ENCODE peak calls at places on chromosomes 4 and X, in seven cellular contexts. One of them, this sample, is unnamed.

GRCh38 chrX:106716004-106716403 is 10.5 kb upstream of the RNF128 start:
- DNase-seq in stomach: no peak
- DNase-seq in kidney epithelial cell: no peak
- DNase-seq in cardiac muscle cell: peak; percentile 5
- DNase-seq in AG09309: no peak
- DNase-seq in lower leg skin: no peak
- DNase-seq in Peyer's patch: no peak
- DNase-seq in this sample: no peak

GRCh38 chr4:142331646-142332045 is 514.5 kb downstream of the INPP4B start:
- DNase-seq in stomach: no peak
- DNase-seq in kidney epithelial cell: no peak
- DNase-seq in cardiac muscle cell: peak; percentile 30
- DNase-seq in AG09309: peak; percentile 63
- DNase-seq in lower leg skin: no peak
- DNase-seq in Peyer's patch: no peak
- DNase-seq in this sample: peak; percentile 26

GRCh38 chr4:38387348-38387747 is 276.7 kb upstream of the KLF3 start:
- DNase-seq in stomach: peak; percentile 86
- DNase-seq in kidney epithelial cell: no peak
- DNase-seq in cardiac muscle cell: peak; percentile 97
- DNase-seq in AG09309: peak; percentile 59
- DNase-seq in lower leg skin: peak; percentile 72
- DNase-seq in Peyer's patch: no peak
- DNase-seq in this sample: peak; percentile 39

GRCh38 chr4:126539771-126540170 is 1093.0 kb upstream of the INTU start:
- DNase-seq in stomach: no peak
- DNase-seq in kidney epithelial cell: no peak
- DNase-seq in cardiac muscle cell: no peak
- DNase-seq in AG09309: no peak
- DNase-seq in lower leg skin: no peak
- DNase-seq in Peyer's patch: no peak
- DNase-seq in this sample: no peak

GRCh38 chrX:13428055-13428786 is 108.4 kb upstream of the ATXN3L start:
- DNase-seq in stomach: no peak
- DNase-seq in kidney epithelial cell: no peak
- DNase-seq in cardiac muscle cell: peak; percentile 67
- DNase-seq in AG09309: no peak
- DNase-seq in lower leg skin: no peak
- DNase-seq in Peyer's patch: no peak
- DNase-seq in this sample: peak; percentile 70

GRCh38 chr4:39712819-39713607 is 15.1 kb downstream of the UBE2K start:
- DNase-seq in stomach: no peak
- DNase-seq in kidney epithelial cell: no peak
- DNase-seq in cardiac muscle cell: peak; percentile 26
- DNase-seq in AG09309: no peak
- DNase-seq in lower leg skin: no peak
- DNase-seq in Peyer's patch: no peak
- DNase-seq in this sample: no peak

GRCh38 chr4:8198206-8198905 is 734 bp upstream of the SH3TC1 start:
- DNase-seq in stomach: peak; percentile 62
- DNase-seq in kidney epithelial cell: no peak
- DNase-seq in cardiac muscle cell: no peak
- DNase-seq in AG09309: no peak
- DNase-seq in lower leg skin: peak; percentile 70
- DNase-seq in Peyer's patch: peak; percentile 38
- DNase-seq in this sample: no peak

GRCh38 chr4:37601527-37601926 is 84.6 kb downstream of the RELL1 start:
- DNase-seq in stomach: peak; percentile 68
- DNase-seq in kidney epithelial cell: no peak
- DNase-seq in cardiac muscle cell: peak; percentile 99
- DNase-seq in AG09309: peak; percentile 82
- DNase-seq in lower leg skin: no peak
- DNase-seq in Peyer's patch: no peak
- DNase-seq in this sample: peak; percentile 46

GRCh38 chrX:150475466-150475865 is 93.0 kb upstream of the MTM1 start:
- DNase-seq in stomach: no peak
- DNase-seq in kidney epithelial cell: no peak
- DNase-seq in cardiac muscle cell: peak; percentile 33
- DNase-seq in AG09309: no peak
- DNase-seq in lower leg skin: no peak
- DNase-seq in Peyer's patch: no peak
- DNase-seq in this sample: no peak

GRCh38 chr4:98473046-98473445 is 185.4 kb downstream of the TSPAN5 start:
- DNase-seq in stomach: no peak
- DNase-seq in kidney epithelial cell: no peak
- DNase-seq in cardiac muscle cell: peak; percentile 27
- DNase-seq in AG09309: no peak
- DNase-seq in lower leg skin: no peak
- DNase-seq in Peyer's patch: no peak
- DNase-seq in this sample: no peak

DNA sequence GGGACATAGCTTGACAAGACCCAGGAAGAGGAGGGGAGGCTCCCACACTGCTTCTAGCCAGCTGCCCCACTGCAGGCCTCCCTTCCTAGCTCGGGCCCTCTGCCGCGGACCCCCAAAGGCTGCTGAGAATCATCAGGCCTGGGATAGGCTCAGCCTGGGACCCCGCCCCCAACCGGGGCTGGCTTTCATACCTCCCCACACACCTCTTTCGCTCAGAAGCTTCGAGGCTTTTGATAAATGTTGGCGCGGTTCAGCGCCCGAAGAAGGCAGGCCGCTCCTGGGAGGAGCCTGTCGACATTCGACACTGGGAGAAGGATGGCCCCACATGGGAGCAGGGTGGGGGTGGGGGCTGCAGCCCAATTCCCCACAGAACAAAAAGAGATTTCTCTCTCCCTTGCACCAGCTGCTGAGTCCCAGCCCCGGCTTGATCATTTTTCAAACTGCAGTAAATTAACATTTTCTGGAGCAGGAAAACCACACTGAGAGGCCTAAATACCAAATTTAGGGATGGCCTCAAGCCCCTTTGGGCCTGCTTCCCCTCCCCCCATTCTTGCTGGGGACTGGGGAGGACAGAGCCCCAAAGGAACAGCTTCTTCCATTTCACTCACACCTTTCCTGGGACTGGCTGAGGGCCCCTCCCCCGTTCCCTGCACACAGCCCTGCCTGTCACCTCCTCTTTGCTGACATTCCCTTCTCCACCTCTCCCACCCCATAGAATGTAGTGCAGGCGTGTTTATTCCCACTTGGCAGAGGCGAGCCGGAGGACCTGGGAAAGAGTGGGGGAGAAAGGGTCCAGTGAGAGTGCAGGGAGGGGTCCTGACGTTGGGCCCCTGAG is 112.9 kb upstream of the PJA1 start:
- DNase-seq in stomach: no peak
- DNase-seq in kidney epithelial cell: no peak
- DNase-seq in cardiac muscle cell: no peak
- DNase-seq in AG09309: no peak
- DNase-seq in lower leg skin: no peak
- DNase-seq in Peyer's patch: no peak
- DNase-seq in this sample: no peak
- TF ChIP-seq CTCF in stomach: no peak
- TF ChIP-seq CTCF in kidney epithelial cell: no peak
- TF ChIP-seq CTCF in cardiac muscle cell: no peak
- TF ChIP-seq CTCF in AG09309: no peak
- TF ChIP-seq CTCF in lower leg skin: no peak
- TF ChIP-seq CTCF in Peyer's patch: no peak
- TF ChIP-seq CTCF in this sample: no peak

GRCh38 chr4:24796632-24797031 is 1.3 kb downstream of the SOD3 start:
- DNase-seq in stomach: no peak
- DNase-seq in kidney epithelial cell: no peak
- DNase-seq in cardiac muscle cell: no peak
- DNase-seq in AG09309: no peak
- DNase-seq in lower leg skin: no peak
- DNase-seq in Peyer's patch: no peak
- DNase-seq in this sample: no peak
- H3K4me3 ChIP-seq in stomach: no peak overlapping the region
- H3K4me3 ChIP-seq in kidney epithelial cell: no peak overlapping the region
- H3K4me3 ChIP-seq in cardiac muscle cell: no peak overlapping the region
- H3K4me3 ChIP-seq in AG09309: no peak overlapping the region
- H3K4me3 ChIP-seq in lower leg skin: no peak overlapping the region
- H3K4me3 ChIP-seq in Peyer's patch: no peak overlapping the region
- H3K4me3 ChIP-seq in this sample: no peak overlapping the region

GRCh38 chr4:186032259-186032658 is 36.7 kb upstream of the TLR3 start:
- DNase-seq in stomach: no peak
- DNase-seq in kidney epithelial cell: no peak
- DNase-seq in cardiac muscle cell: no peak
- DNase-seq in AG09309: no peak
- DNase-seq in lower leg skin: no peak
- DNase-seq in Peyer's patch: no peak
- DNase-seq in this sample: no peak
- TF ChIP-seq CTCF in stomach: no peak
- TF ChIP-seq CTCF in kidney epithelial cell: no peak
- TF ChIP-seq CTCF in cardiac muscle cell: peak; percentile 5
- TF ChIP-seq CTCF in AG09309: peak; percentile 18
- TF ChIP-seq CTCF in lower leg skin: no peak
- TF ChIP-seq CTCF in Peyer's patch: no peak
- TF ChIP-seq CTCF in this sample: peak; percentile 28

GRCh38 chr4:12897954-12898353 is 586.2 kb downstream of the RAB28 start:
- DNase-seq in stomach: no peak
- DNase-seq in kidney epithelial cell: no peak
- DNase-seq in cardiac muscle cell: no peak
- DNase-seq in AG09309: no peak
- DNase-seq in lower leg skin: no peak
- DNase-seq in Peyer's patch: no peak
- DNase-seq in this sample: no peak

DNA sequence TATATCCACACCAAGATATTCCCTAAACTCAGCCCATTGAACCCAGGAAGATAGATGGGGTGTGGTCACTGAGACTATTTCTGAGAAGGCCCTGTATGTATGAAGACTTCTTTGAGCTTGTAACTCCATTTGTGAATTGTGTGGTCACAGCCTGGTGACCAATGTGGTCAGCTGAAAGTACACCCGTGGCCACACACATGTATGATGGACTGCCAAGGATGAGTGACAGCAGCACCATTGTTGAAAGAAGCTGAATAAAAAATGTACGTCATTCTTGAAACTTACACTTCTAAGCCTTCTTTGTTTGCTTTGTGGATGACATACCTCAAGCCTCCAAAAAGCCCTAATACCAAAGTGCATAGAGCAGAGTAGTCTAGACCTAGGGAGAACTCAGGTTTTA is 581.4 kb downstream of the RAB28 start:
- DNase-seq in stomach: no peak
- DNase-seq in kidney epithelial cell: no peak
- DNase-seq in cardiac muscle cell: no peak
- DNase-seq in AG09309: no peak
- DNase-seq in lower leg skin: no peak
- DNase-seq in Peyer's patch: no peak
- DNase-seq in this sample: no peak
- H3K4me3 ChIP-seq in stomach: no peak overlapping the region
- H3K4me3 ChIP-seq in kidney epithelial cell: no peak overlapping the region
- H3K4me3 ChIP-seq in cardiac muscle cell: no peak overlapping the region
- H3K4me3 ChIP-seq in AG09309: no peak overlapping the region
- H3K4me3 ChIP-seq in lower leg skin: no peak overlapping the region
- H3K4me3 ChIP-seq in Peyer's patch: no peak overlapping the region
- H3K4me3 ChIP-seq in this sample: no peak overlapping the region

GRCh38 chrX:27996132-27996531 is 14.9 kb upstream of the DCAF8L1 start:
- DNase-seq in stomach: no peak
- DNase-seq in kidney epithelial cell: no peak
- DNase-seq in cardiac muscle cell: no peak
- DNase-seq in AG09309: no peak
- DNase-seq in lower leg skin: no peak
- DNase-seq in Peyer's patch: no peak
- DNase-seq in this sample: no peak

GRCh38 chrX:27997641-27998040 is 16.4 kb upstream of the DCAF8L1 start:
- DNase-seq in stomach: no peak
- DNase-seq in kidney epithelial cell: no peak
- DNase-seq in cardiac muscle cell: no peak
- DNase-seq in AG09309: no peak
- DNase-seq in lower leg skin: no peak
- DNase-seq in Peyer's patch: no peak
- DNase-seq in this sample: no peak

GRCh38 chrX:27998666-27999065 is 17.4 kb upstream of the DCAF8L1 start:
- DNase-seq in stomach: no peak
- DNase-seq in kidney epithelial cell: no peak
- DNase-seq in cardiac muscle cell: no peak
- DNase-seq in AG09309: no peak
- DNase-seq in lower leg skin: no peak
- DNase-seq in Peyer's patch: no peak
- DNase-seq in this sample: no peak

GRCh38 chrX:27995611-27996010 is 14.4 kb upstream of the DCAF8L1 start:
- DNase-seq in stomach: no peak
- DNase-seq in kidney epithelial cell: no peak
- DNase-seq in cardiac muscle cell: no peak
- DNase-seq in AG09309: no peak
- DNase-seq in lower leg skin: no peak
- DNase-seq in Peyer's patch: no peak
- DNase-seq in this sample: no peak
- TF ChIP-seq CTCF in stomach: no peak
- TF ChIP-seq CTCF in kidney epithelial cell: no peak
- TF ChIP-seq CTCF in cardiac muscle cell: no peak
- TF ChIP-seq CTCF in AG09309: no peak
- TF ChIP-seq CTCF in lower leg skin: no peak
- TF ChIP-seq CTCF in Peyer's patch: no peak
- TF ChIP-seq CTCF in this sample: no peak

DNA sequence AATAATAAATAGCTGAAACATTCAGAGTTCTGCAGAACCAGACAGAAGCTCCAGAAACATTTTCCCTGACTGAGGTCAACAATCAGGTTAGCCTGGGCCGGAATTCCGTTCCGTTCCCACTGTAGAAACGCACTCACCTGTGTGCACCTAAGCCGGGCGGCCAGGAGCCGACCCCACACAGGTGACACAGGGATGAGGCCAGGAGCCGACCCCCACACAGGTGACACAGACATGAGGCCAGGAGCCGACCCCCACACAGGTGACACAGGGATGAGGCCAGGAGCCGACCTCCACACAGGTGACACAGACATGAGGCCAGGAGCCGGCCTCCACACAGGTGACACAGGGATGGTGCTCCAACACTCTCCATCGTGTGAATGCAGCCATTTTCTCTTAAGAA is 21.9 kb downstream of the FAT1 start:
- DNase-seq in stomach: no peak
- DNase-seq in kidney epithelial cell: no peak
- DNase-seq in cardiac muscle cell: no peak
- DNase-seq in AG09309: no peak
- DNase-seq in lower leg skin: no peak
- DNase-seq in Peyer's patch: no peak
- DNase-seq in this sample: no peak
- H3K4me3 ChIP-seq in stomach: no peak overlapping the region
- H3K4me3 ChIP-seq in kidney epithelial cell: no peak overlapping the region
- H3K4me3 ChIP-seq in cardiac muscle cell: no peak overlapping the region
- H3K4me3 ChIP-seq in AG09309: no peak overlapping the region
- H3K4me3 ChIP-seq in lower leg skin: no peak overlapping the region
- H3K4me3 ChIP-seq in Peyer's patch: no peak overlapping the region
- H3K4me3 ChIP-seq in this sample: no peak overlapping the region

GRCh38 chr4:178577933-178578332 is 1135.7 kb upstream of the AGA start:
- DNase-seq in stomach: no peak
- DNase-seq in kidney epithelial cell: no peak
- DNase-seq in cardiac muscle cell: no peak
- DNase-seq in AG09309: no peak
- DNase-seq in lower leg skin: no peak
- DNase-seq in Peyer's patch: no peak
- DNase-seq in this sample: no peak
- TF ChIP-seq CTCF in stomach: no peak
- TF ChIP-seq CTCF in kidney epithelial cell: peak; percentile 43
- TF ChIP-seq CTCF in cardiac muscle cell: no peak
- TF ChIP-seq CTCF in AG09309: no peak
- TF ChIP-seq CTCF in lower leg skin: no peak
- TF ChIP-seq CTCF in Peyer's patch: no peak
- TF ChIP-seq CTCF in this sample: no peak